ENCODE peak calls at places on chromosomes 2 and 18, in six cellular contexts. Z, P, I, W, A and C are unnamed samples.

GRCh38 chr2:26740890-26741302 is 23.2 kb upstream of the SLC35F6 start:
- DNase-seq in A (no peak), Z (peak), P (no peak), W (no peak), I (peak), C (no peak)

GRCh38 chr2:178882666-178883440 is 75.6 kb upstream of the TTN start:
- DNase-seq in P (no peak), W (no peak), Z (no peak), A (no peak), I (no peak), C (no peak)

GRCh38 chr2:153059338-153060052 is 341.1 kb downstream of the ARL6IP6 start:
- DNase-seq in A (no peak), Z (no peak), W (peak), I (no peak), P (peak), C (peak)

GRCh38 chr2:181471783-181472182 is 14.6 kb downstream of the ITGA4 start:
- DNase-seq in I (no peak), P (no peak), W (no peak), A (no peak), Z (no peak), C (no peak)

GRCh38 chr2:38170733-38171132 is 94.8 kb upstream of the CYP1B1 start:
- DNase-seq in A (no peak), W (no peak), Z (no peak), P (no peak), I (no peak), C (no peak)

GRCh38 chr2:2026252-2026831 is 282.0 kb upstream of the PXDN start:
- DNase-seq in A (no peak), I (no peak), W (peak), P (no peak), Z (no peak), C (no peak)

GRCh38 chr2:64273524-64274398 is 129.5 kb upstream of the PELI1 start:
- DNase-seq in W (peak), I (no peak), Z (peak), P (no peak), A (no peak), C (no peak)

GRCh38 chr2:29628882-29629281 is 292.5 kb downstream of the ALK start:
- DNase-seq in I (no peak), Z (no peak), W (no peak), P (no peak), A (no peak), C (no peak)

GRCh38 chr2:241701155-241701404 is 759 bp upstream of the ING5 start:
- DNase-seq in A (peak), Z (no peak), W (no peak), P (no peak), I (no peak), C (peak)

GRCh38 chr2:64363848-64364247 is 90.1 kb upstream of the LGALSL start:
- DNase-seq in W (no peak), Z (no peak), P (no peak), I (no peak), A (no peak), C (no peak)

GRCh38 chr18:26867471-26867870 is 2.0 kb upstream of the AQP4 start:
- DNase-seq in I (no peak), Z (no peak), P (no peak), A (no peak), W (no peak), C (no peak)

GRCh38 chr2:222859786-222860726 is 780 bp upstream of the ACSL3 start:
- DNase-seq in W (peak), A (no peak), I (no peak), Z (peak), P (no peak), C (no peak)

GRCh38 chr18:56083097-56083865 is 495.3 kb upstream of the TCF4 start:
- DNase-seq in W (no peak), A (no peak), Z (peak), P (no peak), I (no peak), C (no peak)

GRCh38 chr2:43139996-43140621 is 86.3 kb downstream of the ZFP36L2 start:
- DNase-seq in A (no peak), P (no peak), Z (peak), I (no peak), W (no peak), C (no peak)

GRCh38 chr2:236661064-236661761 is 91.6 kb downstream of the ACKR3 start:
- DNase-seq in W (no peak), I (no peak), Z (no peak), A (no peak), P (no peak), C (no peak)

GRCh38 chr2:197904446-197904845 is 100.1 kb downstream of the PLCL1 start:
- DNase-seq in Z (no peak), W (no peak), I (no peak), P (no peak), A (peak), C (no peak)

GRCh38 chr2:240601061-240601830 is 14.7 kb downstream of the CAPN10 start:
- DNase-seq in W (peak), P (no peak), Z (no peak), I (no peak), A (no peak), C (no peak)

GRCh38 chr18:44579028-44579692 is 101.5 kb upstream of the SETBP1 start:
- DNase-seq in A (no peak), I (peak), P (no peak), Z (peak), W (peak), C (no peak)

GRCh38 chr2:43318791-43319190 is 92.4 kb upstream of the ZFP36L2 start:
- DNase-seq in A (no peak), I (no peak), W (no peak), P (no peak), Z (no peak), C (no peak)

GRCh38 chr2:22787745-22788144 is 597.2 kb upstream of the KLHL29 start:
- DNase-seq in I (no peak), P (no peak), W (no peak), A (no peak), Z (no peak), C (no peak)

GRCh38 chr2:29532451-29532850 is 388.9 kb downstream of the ALK start:
- DNase-seq in I (no peak), W (no peak), P (no peak), A (no peak), Z (no peak), C (no peak)

GRCh38 chr18:60067426-60068210 is 167.8 kb downstream of the PMAIP1 start:
- DNase-seq in Z (no peak), I (no peak), P (no peak), A (no peak), W (no peak), C (no peak)

GRCh38 chr18:57008001-57008686 is 138.7 kb upstream of the BOD1L2 start:
- DNase-seq in P (no peak), W (no peak), A (no peak), I (no peak), Z (no peak), C (no peak)

GRCh38 chr2:108933691-108934117 is 55.3 kb downstream of the EDAR start:
- DNase-seq in W (no peak), Z (peak), I (peak), P (no peak), A (no peak), C (no peak)

DNA sequence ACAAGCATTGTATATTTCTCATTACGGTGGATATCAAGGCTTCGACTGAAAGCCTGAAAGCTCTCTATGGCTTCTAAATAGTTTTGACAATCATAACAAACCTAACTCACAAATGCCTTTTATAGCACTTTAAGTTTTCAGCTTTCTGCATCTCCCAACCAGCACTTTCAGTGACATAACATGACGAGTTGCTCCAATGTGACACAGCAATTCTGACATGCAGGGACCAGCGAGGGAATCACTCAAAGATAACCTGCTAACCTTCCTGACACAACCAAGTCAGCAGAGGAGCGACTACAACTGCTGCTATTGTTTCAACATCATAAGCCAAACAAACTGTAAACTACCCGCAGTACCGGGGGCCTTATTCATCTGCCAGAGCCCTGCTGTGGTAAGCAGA is 95.7 kb upstream of the CDH20 start:
- DNase-seq in A (no peak), I (no peak), P (no peak), W (no peak), Z (no peak), C (no peak)
- H3K27ac ChIP-seq in A (no peak), I (no peak), P (no peak), W (no peak), Z (no peak), C (no peak)

DNA sequence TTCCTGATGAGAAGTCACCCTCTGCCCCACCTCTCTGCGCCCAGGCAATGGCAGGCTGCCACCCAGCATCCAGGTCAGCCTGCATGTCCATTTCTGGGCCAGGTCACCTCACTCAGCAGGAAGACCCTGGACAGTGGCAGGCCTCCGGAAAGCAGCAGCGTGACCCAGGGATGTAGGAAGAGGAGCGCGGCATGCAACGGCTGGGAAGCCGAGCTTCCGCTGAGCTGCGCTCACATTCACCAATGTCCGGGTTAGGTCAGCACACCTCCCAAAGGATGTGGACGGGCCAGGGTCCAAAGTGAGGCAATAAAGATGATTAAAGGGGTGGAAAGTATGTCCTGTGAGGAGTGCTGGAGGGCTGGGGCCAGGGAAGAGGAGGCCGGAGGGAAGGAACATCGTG is 174.5 kb downstream of the CTIF start:
- DNase-seq in I (no peak), W (no peak), Z (no peak), P (no peak), A (no peak), C (no peak)
- TF ChIP-seq SIN3A in I (no peak), W (no peak), Z (no peak), P (no peak), A (no peak), C (no peak)

DNA sequence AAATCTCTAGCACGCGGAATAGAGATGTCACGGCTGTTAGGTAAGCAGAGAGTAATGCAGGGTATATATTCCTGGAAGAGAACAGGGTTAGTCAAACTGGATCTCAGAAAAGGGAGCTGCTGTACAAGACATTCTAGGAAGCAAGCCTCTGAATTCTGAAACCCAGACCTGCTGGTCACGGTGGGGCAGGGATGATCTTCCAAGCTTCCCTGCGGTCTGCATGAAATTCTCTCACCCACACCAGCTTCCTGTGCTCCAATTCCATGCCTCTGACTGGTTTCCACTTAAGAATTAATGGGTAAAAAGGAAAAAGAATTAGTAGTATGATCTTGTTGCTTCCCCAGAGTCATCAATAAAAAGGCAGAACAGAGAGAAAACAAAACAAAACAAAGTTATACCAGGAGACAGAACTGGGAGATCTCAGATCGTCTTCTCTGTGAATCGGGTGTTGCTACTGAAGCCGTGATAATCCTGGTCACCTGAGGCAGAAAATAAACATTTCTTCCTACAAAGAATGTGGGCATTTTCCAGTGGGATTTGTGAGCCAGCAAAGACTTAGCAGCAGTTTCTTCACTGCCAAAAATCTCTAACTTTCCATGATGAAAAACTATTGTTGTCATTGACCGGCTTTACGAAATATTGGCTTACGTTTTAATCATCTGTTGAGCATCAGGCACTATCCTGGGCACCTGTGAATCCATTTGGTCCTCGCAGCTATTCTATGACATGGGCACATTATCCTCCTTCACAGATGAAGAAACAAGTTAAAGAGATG is 5.3 kb upstream of the CYP27C1 start:
- DNase-seq in A (no peak), I (no peak), W (no peak), P (no peak), Z (no peak), C (no peak)
- H3K4me3 ChIP-seq in A (no peak), I (no peak), W (no peak), P (no peak), Z (no peak), C (no peak)

GRCh38 chr2:62654423-62654791 is 51.1 kb upstream of the EHBP1 start:
- DNase-seq in P (no peak), A (no peak), Z (no peak), I (no peak), W (no peak), C (no peak)
- H3K27ac ChIP-seq in P (no peak), A (no peak), Z (no peak), I (no peak), W (peak), C (no peak)

GRCh38 chr2:69177063-69177771 is 164.2 kb downstream of the ANTXR1 start:
- DNase-seq in A (no peak), Z (peak), P (no peak), W (peak), I (peak), C (no peak)

GRCh38 chr2:69177785-69178636 is 165.0 kb downstream of the ANTXR1 start:
- DNase-seq in P (peak), W (peak), A (no peak), I (peak), Z (peak), C (no peak)

GRCh38 chr2:69180227-69180626 is 167.2 kb downstream of the ANTXR1 start:
- DNase-seq in I (no peak), W (no peak), A (no peak), P (no peak), Z (no peak), C (no peak)

GRCh38 chr2:69173706-69174105 is 160.7 kb downstream of the ANTXR1 start:
- DNase-seq in Z (no peak), P (no peak), I (no peak), W (no peak), A (no peak), C (no peak)

GRCh38 chr2:69175795-69176715 is 163.1 kb downstream of the ANTXR1 start:
- DNase-seq in I (no peak), W (no peak), Z (peak), A (no peak), P (no peak), C (no peak)
- TF ChIP-seq SIN3A in I (no peak), W (no peak), Z (no peak), A (no peak), P (no peak), C (no peak)

GRCh38 chr18:79567481-79568147 is 112.0 kb upstream of the CTDP1 start:
- DNase-seq in A (no peak), W (no peak), Z (no peak), I (no peak), P (no peak), C (no peak)
- H3K4me3 ChIP-seq in A (no peak), W (no peak), Z (no peak), I (no peak), P (no peak), C (no peak)

DNA sequence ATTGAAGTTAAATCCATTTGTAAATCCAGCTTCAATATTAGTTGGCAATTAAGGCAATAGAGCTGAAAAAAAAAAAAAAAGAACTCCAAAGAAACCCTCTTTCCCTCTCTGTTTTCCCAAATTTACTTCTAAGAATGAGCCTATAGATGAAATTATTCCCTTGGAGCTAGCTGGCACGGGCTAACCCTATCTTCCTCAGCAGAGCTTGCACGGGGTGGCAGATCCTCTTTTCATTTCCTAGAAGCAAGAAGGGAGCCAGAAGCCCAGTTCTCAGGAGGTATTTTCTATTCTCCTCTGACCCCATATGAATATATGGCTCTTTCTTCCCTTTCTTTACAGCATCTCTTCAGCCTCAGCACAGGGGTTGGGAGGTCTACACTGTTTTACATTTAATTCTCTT is 426.0 kb downstream of the TGIF1 start:
- DNase-seq in Z (no peak), P (no peak), A (no peak), W (no peak), I (no peak), C (no peak)
- H3K27ac ChIP-seq in Z (no peak), P (no peak), A (no peak), W (no peak), I (no peak), C (no peak)